ENCODE peak calls at places on chromosomes 12 and 14, in seven cellular contexts. H is choroid plexus epithelial cell, R is fibroblast of pulmonary artery, X is heart right ventricle, T is mucosa of descending colon, E is fibroblast of lung, J is esophagus squamous epithelium. C is an unnamed sample.
A peak's percentile ranks its signal among the peaks of the same experiment; 100 is the strongest.

GRCh38 chr12:60539592-60539991 is 943.8 kb downstream of the SLC16A7 start:
- DNase-seq in H (peak; percentile 5), R (no peak), X (no peak), T (no peak), E (no peak), J (no peak), C (no peak)

GRCh38 chr12:22206111-22206728 is 128.3 kb downstream of the ST8SIA1 start:
- DNase-seq in H (no peak), R (no peak), X (no peak), T (no peak), E (no peak), J (no peak), C (no peak)

GRCh38 chr12:14999421-15000047 is 26.7 kb downstream of the PDE6H start:
- DNase-seq in H (no peak), R (peak; percentile 15), X (no peak), T (no peak), E (peak; percentile 82), J (no peak), C (no peak)

GRCh38 chr12:18970603-18971002 is 158.9 kb upstream of the PLEKHA5 start:
- DNase-seq in H (no peak), R (no peak), X (no peak), T (no peak), E (peak; percentile 54), J (no peak), C (no peak)

GRCh38 chr14:58783801-58784511 is 146.2 kb downstream of the DACT1 start:
- DNase-seq in H (peak; percentile 52), R (no peak), X (no peak), T (no peak), E (peak; percentile 43), J (no peak), C (no peak)

GRCh38 chr12:13573698-13574321 is 377.3 kb downstream of the EMP1 start:
- DNase-seq in H (peak; percentile 51), R (peak; percentile 46), X (no peak), T (no peak), E (peak; percentile 57), J (no peak), C (peak; percentile 82)

GRCh38 chr14:103880334-103880985 is 33.1 kb upstream of the PPP1R13B start:
- DNase-seq in H (peak; percentile 66), R (peak; percentile 79), X (peak; percentile 86), T (peak; percentile 87), E (peak; percentile 64), J (no peak), C (peak; percentile 61)

GRCh38 chr14:97058071-97058470 is 260.9 kb downstream of the VRK1 start:
- DNase-seq in H (no peak), R (no peak), X (no peak), T (no peak), E (no peak), J (no peak), C (no peak)

GRCh38 chr12:20370001-20370381 is 1.7 kb downstream of the PDE3A start:
- DNase-seq in H (peak; percentile 49), R (peak; percentile 34), X (no peak), T (no peak), E (peak; percentile 36), J (no peak), C (peak; percentile 45)

GRCh38 chr14:105600939-105601359 is 74.6 kb downstream of the TMEM121 start:
- DNase-seq in H (no peak), R (no peak), X (no peak), T (peak; percentile 29), E (no peak), J (no peak), C (no peak)

GRCh38 chr12:40192704-40193255 is 32.0 kb upstream of the LRRK2 start:
- DNase-seq in H (no peak), R (no peak), X (no peak), T (no peak), E (no peak), J (no peak), C (no peak)

GRCh38 chr14:102900631-102901571 is 21.6 kb upstream of the AMN start:
- DNase-seq in H (no peak), R (no peak), X (no peak), T (no peak), E (no peak), J (no peak), C (no peak)

GRCh38 chr14:100449225-100449987 is 126.3 kb downstream of the SLC25A47 start:
- DNase-seq in H (no peak), R (no peak), X (no peak), T (no peak), E (no peak), J (no peak), C (no peak)

GRCh38 chr14:100605230-100605629 is 18.0 kb upstream of the BEGAIN start:
- DNase-seq in H (no peak), R (no peak), X (no peak), T (no peak), E (no peak), J (no peak), C (no peak)

GRCh38 chr14:38522724-38523123 is 266.8 kb upstream of the CLEC14A start:
- DNase-seq in H (no peak), R (no peak), X (no peak), T (no peak), E (no peak), J (no peak), C (peak; percentile 18)

GRCh38 chr14:67485501-67486095 is 2.9 kb downstream of the TMEM229B start:
- DNase-seq in H (peak; percentile 57), R (peak; percentile 46), X (no peak), T (no peak), E (peak; percentile 11), J (no peak), C (peak; percentile 52)
- TF ChIP-seq CTCF in H (peak; percentile 11), R (no peak), X (no peak), T (no peak), E (no peak), J (no peak), C (no peak)

DNA sequence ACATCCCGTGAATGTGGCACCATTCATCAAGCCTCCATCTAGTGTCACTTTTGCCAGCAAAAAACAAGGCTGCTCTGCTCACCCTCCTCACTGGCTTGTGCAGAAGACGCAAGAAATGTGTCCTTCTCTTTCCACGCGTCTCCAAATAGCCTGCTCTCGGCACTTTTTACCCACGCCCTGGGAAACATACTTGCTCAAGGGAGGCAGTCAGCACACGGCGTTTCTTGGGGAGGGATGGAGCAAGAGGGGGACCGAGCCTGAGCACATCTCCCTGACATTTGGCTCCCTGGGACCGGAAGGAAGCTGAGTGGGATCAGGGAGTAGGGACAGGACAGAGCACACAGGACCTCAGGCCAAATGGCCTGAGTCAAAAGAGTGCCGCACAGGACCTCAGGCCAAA is 7.3 kb downstream of the BCL11B start:
- DNase-seq in H (no peak), R (no peak), X (no peak), T (no peak), E (no peak), J (no peak), C (no peak)
- H3K4me3 ChIP-seq in H (no peak overlapping the region), R (no peak overlapping the region), X (no peak overlapping the region), T (no peak overlapping the region), E (no peak overlapping the region), J (no peak overlapping the region), C (no peak overlapping the region)

DNA sequence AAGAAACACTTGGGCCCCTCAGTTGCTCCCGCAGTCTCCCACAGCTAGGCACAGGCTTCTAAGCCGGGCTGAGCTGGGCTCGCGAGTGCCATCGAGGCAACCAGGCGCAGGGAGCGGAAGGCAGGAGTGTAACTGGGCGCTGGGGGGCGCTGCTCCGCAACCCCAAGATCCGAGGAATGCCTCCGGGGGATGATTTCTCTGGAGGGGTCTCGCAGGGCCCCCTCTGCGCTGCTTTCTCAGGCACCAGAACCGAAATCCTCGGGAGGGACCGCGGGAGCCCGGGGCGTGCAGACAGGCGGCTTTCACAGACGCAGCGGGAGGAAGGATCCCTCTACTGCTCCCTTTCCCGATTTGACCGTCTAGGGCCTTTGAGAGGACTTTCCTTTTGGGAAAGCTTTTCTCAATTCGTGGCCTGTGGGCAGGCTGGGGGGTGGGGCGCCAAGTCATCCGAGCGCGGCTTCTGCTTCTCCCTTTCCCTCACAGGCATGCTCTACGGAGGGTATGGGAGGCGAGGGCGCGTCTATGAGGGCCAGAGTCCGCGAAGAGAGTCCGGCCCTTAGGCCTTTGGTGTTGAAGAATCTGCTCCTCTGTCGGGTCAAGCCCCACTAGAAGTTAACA is 4.3 kb upstream of the NKX2-1 start:
- DNase-seq in H (no peak), R (no peak), X (no peak), T (no peak), E (no peak), J (no peak), C (no peak)
- TF ChIP-seq CTCF in H (no peak), R (no peak), X (no peak), T (no peak), E (no peak), J (no peak), C (no peak)

GRCh38 chr12:57150400-57150799 is 3.0 kb upstream of the LRP1-AS start:
- DNase-seq in H (no peak), R (no peak), X (peak; percentile 11), T (no peak), E (no peak), J (no peak), C (no peak)

GRCh38 chr12:57147641-57147944 is 174 bp upstream of the LRP1-AS start:
- DNase-seq in H (peak; percentile 75), R (peak; percentile 68), X (no peak), T (peak; percentile 54), E (no peak), J (no peak), C (peak; percentile 62)

GRCh38 chr12:57146925-57147640 is at the start of gene LRP1-AS:
- DNase-seq in H (no peak), R (no peak), X (no peak), T (no peak), E (no peak), J (no peak), C (no peak)

GRCh38 chr12:57149309-57149900 is 2.0 kb upstream of the LRP1-AS start:
- DNase-seq in H (peak; percentile 82), R (peak; percentile 95), X (peak; percentile 75), T (peak; percentile 81), E (peak; percentile 47), J (no peak), C (peak; percentile 90)

GRCh38 chr12:57148469-57149308 is 1.3 kb upstream of the LRP1-AS start:
- DNase-seq in H (peak; percentile 73), R (peak; percentile 89), X (peak; percentile 71), T (peak; percentile 82), E (no peak), J (no peak), C (peak; percentile 87)
- H3K4me3 ChIP-seq in H (no peak overlapping the region), R (peak overlapping the region; percentile 3), X (no peak overlapping the region), T (no peak overlapping the region), E (no peak overlapping the region), J (no peak overlapping the region), C (no peak overlapping the region)

DNA sequence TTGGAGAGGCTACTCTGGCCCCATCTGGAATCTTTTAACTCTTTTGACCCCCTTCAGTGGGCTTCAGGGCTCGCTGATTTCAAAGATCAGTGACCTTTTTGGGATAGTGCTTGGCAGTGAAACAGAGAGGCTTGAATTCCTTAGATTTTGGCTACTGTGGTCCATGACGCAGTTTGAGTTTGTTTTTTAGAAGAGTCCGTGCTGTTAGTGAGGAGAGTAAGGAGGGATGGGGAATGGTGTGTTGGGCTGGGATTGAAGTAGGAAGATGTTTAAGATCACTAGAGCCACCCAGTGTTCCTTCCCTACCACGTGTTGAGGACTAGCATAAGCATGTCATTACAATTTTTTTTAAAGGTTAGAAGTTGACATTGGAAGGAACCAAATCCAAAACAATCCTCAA is 16.4 kb downstream of the TMEM30B start:
- DNase-seq in H (no peak), R (no peak), X (no peak), T (no peak), E (no peak), J (no peak), C (no peak)
- TF ChIP-seq CTCF in H (no peak), R (no peak), X (no peak), T (no peak), E (no peak), J (no peak), C (no peak)